ENCODE peak calls at places on chromosomes 4 and X, in nine cellular contexts. S is lung microvascular endothelial cell; K is GM04503; A is stimulated activated CD4-positive, alpha-beta T cell treated with anti-CD3 and anti-CD28 coated beads, Interleukin-2, amount 100 ng/mL, for 48 hours; N is lower lobe of right lung; M is activated CD4-positive, alpha-beta T cell treated with anti-CD3 and anti-CD28 coated beads, Interleukin-2, amount 10 ng/mL, durations not matched to agents 7 days and 5 days; U is HFFc6; C is erythroblast; P is IMR-90. L is an unnamed sample.

GRCh38 chrX:29707088-29707487 is 508.3 kb upstream of the MAGEB2 start:
- DNase-seq in N (no peak), M (no peak), S (no peak), U (no peak), P (no peak), K (no peak), A (no peak), C (no peak), L (no peak)

GRCh38 chrX:66751136-66751782 is 112.4 kb upstream of the EDA2R start:
- DNase-seq in U (peak), S (no peak), N (no peak), C (peak), K (no peak), A (no peak), M (no peak), P (no peak), L (peak)

GRCh38 chrX:53000447-53001208 is 42.3 kb upstream of the FAM156A start:
- DNase-seq in C (no peak), A (no peak), M (no peak), K (no peak), P (no peak), U (no peak), N (no peak), S (no peak), L (no peak)

GRCh38 chrX:2707334-2707760 is 16.3 kb downstream of the CD99 start:
- DNase-seq in C (no peak), S (peak), P (peak), N (no peak), U (peak), K (peak), M (peak), A (peak), L (no peak)

GRCh38 chrX:118345045-118345400 is 883 bp upstream of the WDR44 start:
- DNase-seq in S (no peak), K (no peak), C (no peak), P (no peak), M (no peak), N (no peak), U (no peak), A (no peak), L (no peak)

GRCh38 chr4:168129046-168129772 is 36.9 kb downstream of the ANXA10 start:
- DNase-seq in S (no peak), U (no peak), N (no peak), A (no peak), K (no peak), C (no peak), P (no peak), M (no peak), L (no peak)

GRCh38 chrX:109847257-109848187 is 114.5 kb upstream of the ACSL4 start:
- DNase-seq in U (peak), C (no peak), M (no peak), A (no peak), P (peak), K (peak), N (no peak), S (no peak), L (peak)

GRCh38 chr4:1207603-1208265 is 35.4 kb upstream of the SPON2 start:
- DNase-seq in U (peak), M (no peak), S (no peak), K (no peak), C (no peak), N (peak), A (no peak), P (peak), L (no peak)

GRCh38 chrX:77953708-77954107 is 15.7 kb downstream of the PGAM4 start:
- DNase-seq in M (no peak), P (peak), U (peak), C (no peak), K (no peak), N (no peak), A (no peak), S (peak), L (peak)

GRCh38 chr4:86959588-86960500 is 25.0 kb downstream of the AFF1 start:
- DNase-seq in K (no peak), C (no peak), U (no peak), M (no peak), N (no peak), A (no peak), S (no peak), P (no peak), L (no peak)

GRCh38 chr4:168857546-168858314 is 152.3 kb downstream of the CBR4 start:
- DNase-seq in M (no peak), K (no peak), C (no peak), P (peak), N (no peak), A (no peak), U (peak), S (peak), L (no peak)

GRCh38 chr4:102244878-102245535 is 100.3 kb downstream of the SLC39A8 start:
- DNase-seq in K (no peak), C (no peak), S (no peak), P (no peak), A (no peak), M (no peak), U (no peak), N (no peak), L (no peak)

GRCh38 chr4:85905761-85906160 is 430.8 kb downstream of the ARHGAP24 start:
- DNase-seq in A (no peak), U (no peak), C (no peak), M (no peak), N (no peak), K (no peak), P (no peak), S (no peak), L (no peak)

GRCh38 chr4:126533176-126533575 is 1099.6 kb upstream of the INTU start:
- DNase-seq in A (no peak), P (peak), N (no peak), U (no peak), S (no peak), C (no peak), K (no peak), M (no peak), L (no peak)

GRCh38 chrX:118534716-118535493 is 39.3 kb downstream of the DOCK11 start:
- DNase-seq in C (no peak), A (no peak), P (no peak), U (no peak), N (no peak), M (no peak), K (no peak), S (no peak), L (no peak)

GRCh38 chr4:105859233-105859632 is 36.0 kb upstream of the NPNT start:
- DNase-seq in M (no peak), K (peak), P (peak), A (no peak), S (peak), U (peak), N (no peak), C (no peak), L (peak)

GRCh38 chrX:67353651-67354370 is 190.0 kb upstream of the AR start:
- DNase-seq in M (no peak), S (no peak), P (no peak), N (no peak), A (no peak), U (peak), K (no peak), C (no peak), L (no peak)

GRCh38 chr4:169484485-169484884 is 127.9 kb downstream of the NEK1 start:
- DNase-seq in M (no peak), U (no peak), C (no peak), P (peak), A (no peak), K (no peak), S (peak), N (no peak), L (no peak)

GRCh38 chr4:90007494-90008167 is 113.0 kb downstream of the MMRN1 start:
- DNase-seq in A (no peak), M (no peak), S (no peak), C (no peak), K (no peak), N (no peak), P (no peak), U (no peak), L (no peak)

GRCh38 chr4:183291070-183291469 is 29.0 kb downstream of the CLDN22 start:
- DNase-seq in S (no peak), M (no peak), N (no peak), A (no peak), C (no peak), P (no peak), K (no peak), U (no peak), L (no peak)

GRCh38 chrX:106734827-106735226 is 8.3 kb downstream of the RNF128 start:
- DNase-seq in A (no peak), K (no peak), N (no peak), M (no peak), S (no peak), P (no peak), U (no peak), C (no peak), L (no peak)

GRCh38 chr4:2436301-2436700 is 17.5 kb downstream of the CFAP99 start:
- DNase-seq in P (no peak), U (peak), S (peak), C (no peak), A (no peak), M (no peak), K (no peak), N (no peak), L (peak)

GRCh38 chrX:12877386-12877785 is 10.5 kb downstream of the TLR7 start:
- DNase-seq in A (no peak), K (no peak), U (no peak), C (no peak), N (no peak), S (no peak), P (no peak), M (no peak), L (no peak)

GRCh38 chr4:112109455-112110425 is 35.5 kb upstream of the FAM241A start:
- DNase-seq in N (no peak), A (no peak), S (peak), K (no peak), P (peak), M (no peak), C (no peak), U (peak), L (peak)

GRCh38 chrX:155216940-155217450 is 735 bp downstream of the VBP1 start:
- DNase-seq in N (no peak), A (no peak), S (no peak), C (no peak), K (no peak), U (peak), P (peak), M (no peak), L (peak)

GRCh38 chrX:685120-686032 is 54.8 kb downstream of the SHOX start:
- DNase-seq in C (no peak), P (no peak), U (no peak), M (no peak), N (no peak), S (no peak), K (no peak), A (no peak), L (no peak)

GRCh38 chrX:124194209-124194608 is 138.3 kb upstream of the TEX13D start:
- DNase-seq in U (no peak), M (no peak), S (peak), K (no peak), P (no peak), N (no peak), A (no peak), C (no peak), L (no peak)

GRCh38 chr4:10100734-10101216 is 15.8 kb downstream of the WDR1 start:
- DNase-seq in U (no peak), C (no peak), S (no peak), K (no peak), N (peak), P (no peak), M (no peak), A (no peak), L (no peak)

GRCh38 chr4:53321151-53321987 is 44.5 kb downstream of the SCFD2 start:
- DNase-seq in K (peak), U (peak), M (no peak), S (peak), N (no peak), P (peak), C (no peak), A (no peak), L (no peak)

GRCh38 chr4:178205826-178206225 is 763.6 kb upstream of the AGA start:
- DNase-seq in U (no peak), A (no peak), P (peak), K (no peak), N (no peak), C (no peak), M (no peak), S (no peak), L (no peak)

GRCh38 chrX:110825972-110826371 is 30.4 kb upstream of the CHRDL1 start:
- DNase-seq in K (no peak), S (no peak), N (no peak), U (no peak), P (no peak), M (no peak), C (no peak), A (no peak), L (no peak)

GRCh38 chr4:56817840-56818491 is 3.5 kb downstream of the SPINK2 start:
- DNase-seq in C (no peak), K (no peak), N (no peak), A (no peak), P (no peak), U (no peak), M (peak), S (no peak), L (peak)

GRCh38 chr4:183492791-183493221 is 12.1 kb upstream of the ING2 start:
- DNase-seq in M (no peak), K (no peak), P (peak), N (no peak), C (no peak), U (peak), A (no peak), S (no peak), L (no peak)

GRCh38 chrX:10197597-10198210 is 40.9 kb downstream of the CLCN4 start:
- DNase-seq in S (peak), A (no peak), C (peak), N (no peak), P (no peak), K (no peak), U (no peak), M (no peak), L (no peak)

GRCh38 chrX:43003204-43003565 is 225.2 kb upstream of the PPP1R2C start:
- DNase-seq in P (no peak), S (no peak), M (no peak), A (no peak), K (no peak), N (no peak), C (no peak), U (no peak), L (no peak)

GRCh38 chrX:32408389-32408788 is 803.0 kb downstream of the DMD start:
- DNase-seq in S (no peak), M (peak), P (no peak), K (no peak), N (no peak), C (peak), A (no peak), U (no peak), L (peak)

GRCh38 chr4:38757945-38758344 is 24.8 kb downstream of the TLR10 start:
- DNase-seq in K (no peak), N (no peak), S (no peak), M (peak), P (no peak), U (no peak), C (peak), A (no peak), L (peak)

GRCh38 chrX:130082244-130083106 is 27.8 kb downstream of the ELF4 start:
- DNase-seq in K (no peak), P (no peak), U (no peak), M (peak), S (peak), C (peak), N (peak), A (peak), L (peak)

GRCh38 chr4:110487873-110488272 is 11.9 kb downstream of the ENPEP start:
- DNase-seq in P (no peak), U (no peak), A (no peak), C (no peak), N (no peak), S (no peak), K (no peak), M (no peak), L (peak)